ENCODE peak calls at places on chromosomes 6 and 20, in ten cellular contexts. One of them, this sample, is unnamed.
A peak's percentile ranks its signal among the peaks of the same experiment; 100 is the strongest.

GRCh38 chr20:34240121-34240520 is 1.1 kb upstream of the ASIP start:
- DNase-seq in progenitor cell of endocrine pancreas: no peak
- DNase-seq in CD8-positive, alpha-beta memory T cell: no peak
- DNase-seq in Calu3: no peak
- DNase-seq in stimulated activated CD4-positive, alpha-beta T cell treated with anti-CD3 and anti-CD28 coated beads, TNF-alpha, amount 100 ng/mL, for 24 hours: no peak
- DNase-seq in HFFc6: no peak
- DNase-seq in C1 segment of cervical spinal cord: no peak
- DNase-seq in hypothalamus: no peak
- DNase-seq in activated T-helper 1 cell treated with anti-CD3 and anti-CD28 coated beads, Interleukin-2, amount 50 U/mL, for 16 hours: no peak
- DNase-seq in Caki2: no peak
- DNase-seq in this sample: no peak

GRCh38 chr6:30767944-30768301 is 23.6 kb upstream of the IER3 start:
- DNase-seq in hypothalamus: no peak
- DNase-seq in progenitor cell of endocrine pancreas: no peak
- DNase-seq in Caki2: no peak
- DNase-seq in HFFc6: no peak
- DNase-seq in stimulated activated CD4-positive, alpha-beta T cell treated with anti-CD3 and anti-CD28 coated beads, TNF-alpha, amount 100 ng/mL, for 24 hours: no peak
- DNase-seq in Calu3: no peak
- DNase-seq in CD8-positive, alpha-beta memory T cell: no peak
- DNase-seq in C1 segment of cervical spinal cord: no peak
- DNase-seq in activated T-helper 1 cell treated with anti-CD3 and anti-CD28 coated beads, Interleukin-2, amount 50 U/mL, for 16 hours: no peak
- DNase-seq in this sample: no peak

GRCh38 chr6:146886587-146887446 is 288.0 kb downstream of the ADGB start:
- DNase-seq in progenitor cell of endocrine pancreas: no peak
- DNase-seq in C1 segment of cervical spinal cord: no peak
- DNase-seq in stimulated activated CD4-positive, alpha-beta T cell treated with anti-CD3 and anti-CD28 coated beads, TNF-alpha, amount 100 ng/mL, for 24 hours: no peak
- DNase-seq in CD8-positive, alpha-beta memory T cell: no peak
- DNase-seq in HFFc6: no peak
- DNase-seq in Calu3: no peak
- DNase-seq in activated T-helper 1 cell treated with anti-CD3 and anti-CD28 coated beads, Interleukin-2, amount 50 U/mL, for 16 hours: no peak
- DNase-seq in hypothalamus: no peak
- DNase-seq in Caki2: no peak
- DNase-seq in this sample: no peak

GRCh38 chr6:111699123-111699522 is 93.4 kb upstream of the TRAF3IP2 start:
- DNase-seq in HFFc6: no peak
- DNase-seq in progenitor cell of endocrine pancreas: no peak
- DNase-seq in CD8-positive, alpha-beta memory T cell: no peak
- DNase-seq in C1 segment of cervical spinal cord: no peak
- DNase-seq in Calu3: no peak
- DNase-seq in activated T-helper 1 cell treated with anti-CD3 and anti-CD28 coated beads, Interleukin-2, amount 50 U/mL, for 16 hours: no peak
- DNase-seq in hypothalamus: no peak
- DNase-seq in stimulated activated CD4-positive, alpha-beta T cell treated with anti-CD3 and anti-CD28 coated beads, TNF-alpha, amount 100 ng/mL, for 24 hours: no peak
- DNase-seq in Caki2: no peak
- DNase-seq in this sample: no peak

GRCh38 chr20:46787986-46788762 is 78.7 kb downstream of the SLC2A10 start:
- DNase-seq in Calu3: no peak
- DNase-seq in C1 segment of cervical spinal cord: no peak
- DNase-seq in HFFc6: no peak
- DNase-seq in CD8-positive, alpha-beta memory T cell: no peak
- DNase-seq in hypothalamus: no peak
- DNase-seq in activated T-helper 1 cell treated with anti-CD3 and anti-CD28 coated beads, Interleukin-2, amount 50 U/mL, for 16 hours: no peak
- DNase-seq in progenitor cell of endocrine pancreas: no peak
- DNase-seq in Caki2: no peak
- DNase-seq in stimulated activated CD4-positive, alpha-beta T cell treated with anti-CD3 and anti-CD28 coated beads, TNF-alpha, amount 100 ng/mL, for 24 hours: no peak
- DNase-seq in this sample: no peak

GRCh38 chr6:39430968-39431523 is 108.5 kb upstream of the KCNK16 start:
- DNase-seq in Calu3: peak; percentile 73
- DNase-seq in CD8-positive, alpha-beta memory T cell: no peak
- DNase-seq in hypothalamus: no peak
- DNase-seq in HFFc6: no peak
- DNase-seq in Caki2: no peak
- DNase-seq in progenitor cell of endocrine pancreas: no peak
- DNase-seq in activated T-helper 1 cell treated with anti-CD3 and anti-CD28 coated beads, Interleukin-2, amount 50 U/mL, for 16 hours: no peak
- DNase-seq in C1 segment of cervical spinal cord: peak; percentile 39
- DNase-seq in stimulated activated CD4-positive, alpha-beta T cell treated with anti-CD3 and anti-CD28 coated beads, TNF-alpha, amount 100 ng/mL, for 24 hours: no peak
- DNase-seq in this sample: peak; percentile 61

GRCh38 chr6:100276311-100277057 is 188.2 kb downstream of the SIM1 start:
- DNase-seq in CD8-positive, alpha-beta memory T cell: no peak
- DNase-seq in HFFc6: no peak
- DNase-seq in progenitor cell of endocrine pancreas: no peak
- DNase-seq in activated T-helper 1 cell treated with anti-CD3 and anti-CD28 coated beads, Interleukin-2, amount 50 U/mL, for 16 hours: no peak
- DNase-seq in stimulated activated CD4-positive, alpha-beta T cell treated with anti-CD3 and anti-CD28 coated beads, TNF-alpha, amount 100 ng/mL, for 24 hours: no peak
- DNase-seq in C1 segment of cervical spinal cord: no peak
- DNase-seq in Calu3: no peak
- DNase-seq in hypothalamus: no peak
- DNase-seq in Caki2: no peak
- DNase-seq in this sample: no peak

GRCh38 chr6:129643968-129644367 is 66.0 kb downstream of the ARHGAP18 start:
- DNase-seq in HFFc6: no peak
- DNase-seq in Caki2: no peak
- DNase-seq in progenitor cell of endocrine pancreas: no peak
- DNase-seq in C1 segment of cervical spinal cord: no peak
- DNase-seq in stimulated activated CD4-positive, alpha-beta T cell treated with anti-CD3 and anti-CD28 coated beads, TNF-alpha, amount 100 ng/mL, for 24 hours: no peak
- DNase-seq in CD8-positive, alpha-beta memory T cell: no peak
- DNase-seq in hypothalamus: no peak
- DNase-seq in activated T-helper 1 cell treated with anti-CD3 and anti-CD28 coated beads, Interleukin-2, amount 50 U/mL, for 16 hours: no peak
- DNase-seq in Calu3: peak; percentile 56
- DNase-seq in this sample: no peak

GRCh38 chr6:32177182-32177787 is 920 bp upstream of the RNF5 start:
- DNase-seq in stimulated activated CD4-positive, alpha-beta T cell treated with anti-CD3 and anti-CD28 coated beads, TNF-alpha, amount 100 ng/mL, for 24 hours: no peak
- DNase-seq in Caki2: peak; percentile 76
- DNase-seq in hypothalamus: no peak
- DNase-seq in Calu3: peak; percentile 65
- DNase-seq in HFFc6: no peak
- DNase-seq in progenitor cell of endocrine pancreas: no peak
- DNase-seq in C1 segment of cervical spinal cord: no peak
- DNase-seq in CD8-positive, alpha-beta memory T cell: no peak
- DNase-seq in activated T-helper 1 cell treated with anti-CD3 and anti-CD28 coated beads, Interleukin-2, amount 50 U/mL, for 16 hours: no peak
- DNase-seq in this sample: no peak

GRCh38 chr6:38271081-38271480 is 368.6 kb downstream of the BTBD9 start:
- DNase-seq in CD8-positive, alpha-beta memory T cell: no peak
- DNase-seq in progenitor cell of endocrine pancreas: no peak
- DNase-seq in Calu3: no peak
- DNase-seq in HFFc6: no peak
- DNase-seq in stimulated activated CD4-positive, alpha-beta T cell treated with anti-CD3 and anti-CD28 coated beads, TNF-alpha, amount 100 ng/mL, for 24 hours: no peak
- DNase-seq in hypothalamus: no peak
- DNase-seq in activated T-helper 1 cell treated with anti-CD3 and anti-CD28 coated beads, Interleukin-2, amount 50 U/mL, for 16 hours: no peak
- DNase-seq in Caki2: no peak
- DNase-seq in C1 segment of cervical spinal cord: no peak
- DNase-seq in this sample: no peak

GRCh38 chr6:69816017-69816416 is 19.2 kb upstream of the LMBRD1 start:
- DNase-seq in hypothalamus: no peak
- DNase-seq in Calu3: no peak
- DNase-seq in Caki2: no peak
- DNase-seq in C1 segment of cervical spinal cord: no peak
- DNase-seq in HFFc6: no peak
- DNase-seq in activated T-helper 1 cell treated with anti-CD3 and anti-CD28 coated beads, Interleukin-2, amount 50 U/mL, for 16 hours: no peak
- DNase-seq in CD8-positive, alpha-beta memory T cell: no peak
- DNase-seq in progenitor cell of endocrine pancreas: no peak
- DNase-seq in stimulated activated CD4-positive, alpha-beta T cell treated with anti-CD3 and anti-CD28 coated beads, TNF-alpha, amount 100 ng/mL, for 24 hours: no peak
- DNase-seq in this sample: no peak

GRCh38 chr6:16064687-16065086 is 64.2 kb upstream of the MYLIP start:
- DNase-seq in HFFc6: no peak
- DNase-seq in Caki2: no peak
- DNase-seq in hypothalamus: no peak
- DNase-seq in Calu3: no peak
- DNase-seq in C1 segment of cervical spinal cord: no peak
- DNase-seq in CD8-positive, alpha-beta memory T cell: no peak
- DNase-seq in progenitor cell of endocrine pancreas: no peak
- DNase-seq in activated T-helper 1 cell treated with anti-CD3 and anti-CD28 coated beads, Interleukin-2, amount 50 U/mL, for 16 hours: no peak
- DNase-seq in stimulated activated CD4-positive, alpha-beta T cell treated with anti-CD3 and anti-CD28 coated beads, TNF-alpha, amount 100 ng/mL, for 24 hours: no peak
- DNase-seq in this sample: no peak

GRCh38 chr6:47407295-47408281 is 70.0 kb upstream of the CD2AP start:
- DNase-seq in CD8-positive, alpha-beta memory T cell: no peak
- DNase-seq in Calu3: no peak
- DNase-seq in HFFc6: peak; percentile 35
- DNase-seq in hypothalamus: no peak
- DNase-seq in progenitor cell of endocrine pancreas: no peak
- DNase-seq in C1 segment of cervical spinal cord: no peak
- DNase-seq in activated T-helper 1 cell treated with anti-CD3 and anti-CD28 coated beads, Interleukin-2, amount 50 U/mL, for 16 hours: no peak
- DNase-seq in stimulated activated CD4-positive, alpha-beta T cell treated with anti-CD3 and anti-CD28 coated beads, TNF-alpha, amount 100 ng/mL, for 24 hours: no peak
- DNase-seq in Caki2: peak; percentile 90
- DNase-seq in this sample: peak; percentile 2

GRCh38 chr6:95660544-95660943 is 83.2 kb downstream of the MANEA start:
- DNase-seq in Caki2: no peak
- DNase-seq in Calu3: no peak
- DNase-seq in HFFc6: no peak
- DNase-seq in hypothalamus: no peak
- DNase-seq in CD8-positive, alpha-beta memory T cell: no peak
- DNase-seq in activated T-helper 1 cell treated with anti-CD3 and anti-CD28 coated beads, Interleukin-2, amount 50 U/mL, for 16 hours: no peak
- DNase-seq in stimulated activated CD4-positive, alpha-beta T cell treated with anti-CD3 and anti-CD28 coated beads, TNF-alpha, amount 100 ng/mL, for 24 hours: no peak
- DNase-seq in C1 segment of cervical spinal cord: no peak
- DNase-seq in progenitor cell of endocrine pancreas: no peak
- DNase-seq in this sample: no peak

GRCh38 chr6:13063300-13063918 is 264.9 kb downstream of the TBC1D7 start:
- DNase-seq in Calu3: no peak
- DNase-seq in HFFc6: no peak
- DNase-seq in stimulated activated CD4-positive, alpha-beta T cell treated with anti-CD3 and anti-CD28 coated beads, TNF-alpha, amount 100 ng/mL, for 24 hours: no peak
- DNase-seq in hypothalamus: no peak
- DNase-seq in C1 segment of cervical spinal cord: no peak
- DNase-seq in Caki2: peak; percentile 10
- DNase-seq in CD8-positive, alpha-beta memory T cell: no peak
- DNase-seq in activated T-helper 1 cell treated with anti-CD3 and anti-CD28 coated beads, Interleukin-2, amount 50 U/mL, for 16 hours: no peak
- DNase-seq in progenitor cell of endocrine pancreas: no peak
- DNase-seq in this sample: no peak

GRCh38 chr6:114157848-114158247 is 185.0 kb downstream of the HS3ST5 start:
- DNase-seq in hypothalamus: no peak
- DNase-seq in activated T-helper 1 cell treated with anti-CD3 and anti-CD28 coated beads, Interleukin-2, amount 50 U/mL, for 16 hours: no peak
- DNase-seq in stimulated activated CD4-positive, alpha-beta T cell treated with anti-CD3 and anti-CD28 coated beads, TNF-alpha, amount 100 ng/mL, for 24 hours: no peak
- DNase-seq in CD8-positive, alpha-beta memory T cell: no peak
- DNase-seq in HFFc6: no peak
- DNase-seq in progenitor cell of endocrine pancreas: no peak
- DNase-seq in Caki2: no peak
- DNase-seq in C1 segment of cervical spinal cord: no peak
- DNase-seq in Calu3: no peak
- DNase-seq in this sample: no peak

GRCh38 chr6:15774011-15774410 is 111.2 kb upstream of the DTNBP1 start:
- DNase-seq in Caki2: no peak
- DNase-seq in Calu3: no peak
- DNase-seq in CD8-positive, alpha-beta memory T cell: no peak
- DNase-seq in progenitor cell of endocrine pancreas: no peak
- DNase-seq in stimulated activated CD4-positive, alpha-beta T cell treated with anti-CD3 and anti-CD28 coated beads, TNF-alpha, amount 100 ng/mL, for 24 hours: no peak
- DNase-seq in hypothalamus: no peak
- DNase-seq in C1 segment of cervical spinal cord: no peak
- DNase-seq in activated T-helper 1 cell treated with anti-CD3 and anti-CD28 coated beads, Interleukin-2, amount 50 U/mL, for 16 hours: no peak
- DNase-seq in HFFc6: no peak
- DNase-seq in this sample: no peak

GRCh38 chr6:151137441-151137984 is 102.3 kb upstream of the AKAP12 start:
- DNase-seq in Calu3: no peak
- DNase-seq in C1 segment of cervical spinal cord: no peak
- DNase-seq in CD8-positive, alpha-beta memory T cell: no peak
- DNase-seq in hypothalamus: no peak
- DNase-seq in stimulated activated CD4-positive, alpha-beta T cell treated with anti-CD3 and anti-CD28 coated beads, TNF-alpha, amount 100 ng/mL, for 24 hours: no peak
- DNase-seq in progenitor cell of endocrine pancreas: no peak
- DNase-seq in Caki2: peak; percentile 14
- DNase-seq in HFFc6: no peak
- DNase-seq in activated T-helper 1 cell treated with anti-CD3 and anti-CD28 coated beads, Interleukin-2, amount 50 U/mL, for 16 hours: no peak
- DNase-seq in this sample: no peak

GRCh38 chr20:3330046-3330741 is 77.3 kb downstream of the DNAAF9 start:
- DNase-seq in Calu3: no peak
- DNase-seq in activated T-helper 1 cell treated with anti-CD3 and anti-CD28 coated beads, Interleukin-2, amount 50 U/mL, for 16 hours: no peak
- DNase-seq in C1 segment of cervical spinal cord: no peak
- DNase-seq in HFFc6: peak; percentile 12
- DNase-seq in hypothalamus: no peak
- DNase-seq in CD8-positive, alpha-beta memory T cell: no peak
- DNase-seq in Caki2: no peak
- DNase-seq in progenitor cell of endocrine pancreas: no peak
- DNase-seq in stimulated activated CD4-positive, alpha-beta T cell treated with anti-CD3 and anti-CD28 coated beads, TNF-alpha, amount 100 ng/mL, for 24 hours: no peak
- DNase-seq in this sample: no peak

GRCh38 chr6:14059791-14060436 is 57.7 kb upstream of the CD83 start:
- DNase-seq in hypothalamus: no peak
- DNase-seq in progenitor cell of endocrine pancreas: no peak
- DNase-seq in CD8-positive, alpha-beta memory T cell: no peak
- DNase-seq in HFFc6: no peak
- DNase-seq in Calu3: peak; percentile 73
- DNase-seq in stimulated activated CD4-positive, alpha-beta T cell treated with anti-CD3 and anti-CD28 coated beads, TNF-alpha, amount 100 ng/mL, for 24 hours: no peak
- DNase-seq in C1 segment of cervical spinal cord: no peak
- DNase-seq in Caki2: peak; percentile 5
- DNase-seq in activated T-helper 1 cell treated with anti-CD3 and anti-CD28 coated beads, Interleukin-2, amount 50 U/mL, for 16 hours: no peak
- DNase-seq in this sample: no peak

GRCh38 chr6:131524695-131525336 is 48.2 kb upstream of the ARG1 start:
- DNase-seq in CD8-positive, alpha-beta memory T cell: peak; percentile 57
- DNase-seq in HFFc6: no peak
- DNase-seq in Calu3: no peak
- DNase-seq in activated T-helper 1 cell treated with anti-CD3 and anti-CD28 coated beads, Interleukin-2, amount 50 U/mL, for 16 hours: no peak
- DNase-seq in hypothalamus: no peak
- DNase-seq in C1 segment of cervical spinal cord: no peak
- DNase-seq in stimulated activated CD4-positive, alpha-beta T cell treated with anti-CD3 and anti-CD28 coated beads, TNF-alpha, amount 100 ng/mL, for 24 hours: no peak
- DNase-seq in Caki2: no peak
- DNase-seq in progenitor cell of endocrine pancreas: no peak
- DNase-seq in this sample: no peak